ENCODE peak calls at places on chromosomes 3 and 15, in six cellular contexts. One of them, this sample, is unnamed.

GRCh38 chr3:41593760-41594159 is 368.1 kb downstream of the ULK4 start:
- DNase-seq in endothelial cell: no peak
- DNase-seq in Peyer's patch: no peak
- DNase-seq in activated CD8-positive, alpha-beta T cell treated with anti-CD3 and anti-CD28 coated beads, Interleukin-2, amount 10 ng/mL, durations not matched to agents 7 days and 5 days: no peak
- DNase-seq in H7: no peak
- DNase-seq in A549: no peak
- DNase-seq in this sample: no peak

GRCh38 chr15:94324835-94325767 is 93.7 kb downstream of the MCTP2 start:
- DNase-seq in endothelial cell: no peak
- DNase-seq in Peyer's patch: no peak
- DNase-seq in activated CD8-positive, alpha-beta T cell treated with anti-CD3 and anti-CD28 coated beads, Interleukin-2, amount 10 ng/mL, durations not matched to agents 7 days and 5 days: peak; percentile 33
- DNase-seq in H7: no peak
- DNase-seq in A549: no peak
- DNase-seq in this sample: no peak

GRCh38 chr3:80677796-80678195 is 910.0 kb upstream of the ROBO1 start:
- DNase-seq in endothelial cell: no peak
- DNase-seq in Peyer's patch: no peak
- DNase-seq in activated CD8-positive, alpha-beta T cell treated with anti-CD3 and anti-CD28 coated beads, Interleukin-2, amount 10 ng/mL, durations not matched to agents 7 days and 5 days: no peak
- DNase-seq in H7: no peak
- DNase-seq in A549: no peak
- DNase-seq in this sample: no peak

GRCh38 chr3:42701371-42702065 is 1.1 kb downstream of the HHATL start:
- DNase-seq in endothelial cell: peak; percentile 75
- DNase-seq in Peyer's patch: no peak
- DNase-seq in activated CD8-positive, alpha-beta T cell treated with anti-CD3 and anti-CD28 coated beads, Interleukin-2, amount 10 ng/mL, durations not matched to agents 7 days and 5 days: peak; percentile 81
- DNase-seq in H7: peak; percentile 98
- DNase-seq in A549: peak; percentile 7
- DNase-seq in this sample: peak; percentile 71

GRCh38 chr15:85832389-85832788 is 37.7 kb upstream of the KLHL25 start:
- DNase-seq in endothelial cell: no peak
- DNase-seq in Peyer's patch: no peak
- DNase-seq in activated CD8-positive, alpha-beta T cell treated with anti-CD3 and anti-CD28 coated beads, Interleukin-2, amount 10 ng/mL, durations not matched to agents 7 days and 5 days: no peak
- DNase-seq in H7: no peak
- DNase-seq in A549: no peak
- DNase-seq in this sample: no peak

GRCh38 chr3:183284570-183284969 is 31.5 kb downstream of the B3GNT5 start:
- DNase-seq in endothelial cell: no peak
- DNase-seq in Peyer's patch: no peak
- DNase-seq in activated CD8-positive, alpha-beta T cell treated with anti-CD3 and anti-CD28 coated beads, Interleukin-2, amount 10 ng/mL, durations not matched to agents 7 days and 5 days: no peak
- DNase-seq in H7: no peak
- DNase-seq in A549: no peak
- DNase-seq in this sample: no peak

GRCh38 chr15:74383695-74384565 is 16.5 kb upstream of the CYP11A1 start:
- DNase-seq in endothelial cell: no peak
- DNase-seq in Peyer's patch: peak; percentile 78
- DNase-seq in activated CD8-positive, alpha-beta T cell treated with anti-CD3 and anti-CD28 coated beads, Interleukin-2, amount 10 ng/mL, durations not matched to agents 7 days and 5 days: peak; percentile 69
- DNase-seq in H7: no peak
- DNase-seq in A549: peak; percentile 33
- DNase-seq in this sample: no peak

GRCh38 chr3:181698263-181698944 is 13.3 kb upstream of the SOX2 start:
- DNase-seq in endothelial cell: no peak
- DNase-seq in Peyer's patch: no peak
- DNase-seq in activated CD8-positive, alpha-beta T cell treated with anti-CD3 and anti-CD28 coated beads, Interleukin-2, amount 10 ng/mL, durations not matched to agents 7 days and 5 days: no peak
- DNase-seq in H7: no peak
- DNase-seq in A549: no peak
- DNase-seq in this sample: no peak

GRCh38 chr3:174170248-174170647 is 688.9 kb upstream of the NAALADL2 start:
- DNase-seq in endothelial cell: no peak
- DNase-seq in Peyer's patch: no peak
- DNase-seq in activated CD8-positive, alpha-beta T cell treated with anti-CD3 and anti-CD28 coated beads, Interleukin-2, amount 10 ng/mL, durations not matched to agents 7 days and 5 days: no peak
- DNase-seq in H7: no peak
- DNase-seq in A549: no peak
- DNase-seq in this sample: no peak

GRCh38 chr3:33096103-33096868 is 660 bp downstream of the GLB1 start:
- DNase-seq in endothelial cell: peak; percentile 47
- DNase-seq in Peyer's patch: peak; percentile 46
- DNase-seq in activated CD8-positive, alpha-beta T cell treated with anti-CD3 and anti-CD28 coated beads, Interleukin-2, amount 10 ng/mL, durations not matched to agents 7 days and 5 days: peak; percentile 59
- DNase-seq in H7: peak; percentile 77
- DNase-seq in A549: peak; percentile 45
- DNase-seq in this sample: peak; percentile 73

GRCh38 chr15:94744080-94744793 is 512.9 kb downstream of the MCTP2 start:
- DNase-seq in endothelial cell: no peak
- DNase-seq in Peyer's patch: no peak
- DNase-seq in activated CD8-positive, alpha-beta T cell treated with anti-CD3 and anti-CD28 coated beads, Interleukin-2, amount 10 ng/mL, durations not matched to agents 7 days and 5 days: no peak
- DNase-seq in H7: peak; percentile 59
- DNase-seq in A549: no peak
- DNase-seq in this sample: no peak

GRCh38 chr3:4425707-4426106 is 41.4 kb downstream of the SUMF1 start:
- DNase-seq in endothelial cell: no peak
- DNase-seq in Peyer's patch: no peak
- DNase-seq in activated CD8-positive, alpha-beta T cell treated with anti-CD3 and anti-CD28 coated beads, Interleukin-2, amount 10 ng/mL, durations not matched to agents 7 days and 5 days: no peak
- DNase-seq in H7: no peak
- DNase-seq in A549: no peak
- DNase-seq in this sample: no peak

GRCh38 chr3:63349583-63350177 is 71.6 kb downstream of the SYNPR start:
- DNase-seq in endothelial cell: peak; percentile 58
- DNase-seq in Peyer's patch: no peak
- DNase-seq in activated CD8-positive, alpha-beta T cell treated with anti-CD3 and anti-CD28 coated beads, Interleukin-2, amount 10 ng/mL, durations not matched to agents 7 days and 5 days: peak; percentile 55
- DNase-seq in H7: peak; percentile 30
- DNase-seq in A549: peak; percentile 49
- DNase-seq in this sample: no peak

GRCh38 chr3:6262035-6262434 is 598.9 kb upstream of the GRM7 start:
- DNase-seq in endothelial cell: no peak
- DNase-seq in Peyer's patch: no peak
- DNase-seq in activated CD8-positive, alpha-beta T cell treated with anti-CD3 and anti-CD28 coated beads, Interleukin-2, amount 10 ng/mL, durations not matched to agents 7 days and 5 days: no peak
- DNase-seq in H7: no peak
- DNase-seq in A549: no peak
- DNase-seq in this sample: no peak

GRCh38 chr3:49723301-49723630 is 485 bp downstream of the GMPPB start:
- DNase-seq in endothelial cell: peak; percentile 51
- DNase-seq in Peyer's patch: peak; percentile 74
- DNase-seq in activated CD8-positive, alpha-beta T cell treated with anti-CD3 and anti-CD28 coated beads, Interleukin-2, amount 10 ng/mL, durations not matched to agents 7 days and 5 days: peak; percentile 79
- DNase-seq in H7: peak; percentile 86
- DNase-seq in A549: peak; percentile 48
- DNase-seq in this sample: peak; percentile 73

GRCh38 chr3:101193957-101194356 is 126.4 kb downstream of the IMPG2 start:
- DNase-seq in endothelial cell: no peak
- DNase-seq in Peyer's patch: no peak
- DNase-seq in activated CD8-positive, alpha-beta T cell treated with anti-CD3 and anti-CD28 coated beads, Interleukin-2, amount 10 ng/mL, durations not matched to agents 7 days and 5 days: no peak
- DNase-seq in H7: no peak
- DNase-seq in A549: peak; percentile 29
- DNase-seq in this sample: no peak

GRCh38 chr3:128269131-128269775 is 116.0 kb downstream of the EEFSEC start:
- DNase-seq in endothelial cell: no peak
- DNase-seq in Peyer's patch: no peak
- DNase-seq in activated CD8-positive, alpha-beta T cell treated with anti-CD3 and anti-CD28 coated beads, Interleukin-2, amount 10 ng/mL, durations not matched to agents 7 days and 5 days: no peak
- DNase-seq in H7: no peak
- DNase-seq in A549: no peak
- DNase-seq in this sample: no peak

GRCh38 chr3:45984331-45985312 is 11.0 kb downstream of the FYCO1 start:
- DNase-seq in endothelial cell: no peak
- DNase-seq in Peyer's patch: no peak
- DNase-seq in activated CD8-positive, alpha-beta T cell treated with anti-CD3 and anti-CD28 coated beads, Interleukin-2, amount 10 ng/mL, durations not matched to agents 7 days and 5 days: no peak
- DNase-seq in H7: no peak
- DNase-seq in A549: no peak
- DNase-seq in this sample: no peak

GRCh38 chr3:107939621-107940236 is 151.1 kb downstream of the CD47 start:
- DNase-seq in endothelial cell: no peak
- DNase-seq in Peyer's patch: no peak
- DNase-seq in activated CD8-positive, alpha-beta T cell treated with anti-CD3 and anti-CD28 coated beads, Interleukin-2, amount 10 ng/mL, durations not matched to agents 7 days and 5 days: no peak
- DNase-seq in H7: no peak
- DNase-seq in A549: no peak
- DNase-seq in this sample: no peak

GRCh38 chr3:50350527-50351317 is at the start of the genes CYB561D2 and NPRL2:
- DNase-seq in endothelial cell: peak; percentile 79
- DNase-seq in Peyer's patch: peak; percentile 96
- DNase-seq in activated CD8-positive, alpha-beta T cell treated with anti-CD3 and anti-CD28 coated beads, Interleukin-2, amount 10 ng/mL, durations not matched to agents 7 days and 5 days: peak; percentile 99
- DNase-seq in H7: peak; percentile 98
- DNase-seq in A549: peak; percentile 92
- DNase-seq in this sample: peak; percentile 98

GRCh38 chr3:30539772-30540171 is 66.6 kb upstream of the TGFBR2 start:
- DNase-seq in endothelial cell: no peak
- DNase-seq in Peyer's patch: no peak
- DNase-seq in activated CD8-positive, alpha-beta T cell treated with anti-CD3 and anti-CD28 coated beads, Interleukin-2, amount 10 ng/mL, durations not matched to agents 7 days and 5 days: no peak
- DNase-seq in H7: no peak
- DNase-seq in A549: no peak
- DNase-seq in this sample: no peak

GRCh38 chr3:158167737-158168469 is 58.0 kb downstream of the RSRC1 start:
- DNase-seq in endothelial cell: no peak
- DNase-seq in Peyer's patch: no peak
- DNase-seq in activated CD8-positive, alpha-beta T cell treated with anti-CD3 and anti-CD28 coated beads, Interleukin-2, amount 10 ng/mL, durations not matched to agents 7 days and 5 days: peak; percentile 24
- DNase-seq in H7: no peak
- DNase-seq in A549: peak; percentile 79
- DNase-seq in this sample: no peak